ENCODE peak calls at places on chromosomes 16 and 17, in eight cellular contexts. P is activated CD8-positive, alpha-beta T cell treated with anti-CD3 and anti-CD28 coated beads for 36 hours; W is T-helper 2 cell; Z is kidney glomerular epithelial cell; D is HuH-7; Q is T-cell; L is lung; M is activated CD4-positive, alpha-beta T cell treated with anti-CD3 and anti-CD28 coated beads for 36 hours. V is an unnamed sample.

GRCh38 chr17:66426397-66427033 is 124.1 kb downstream of the PRKCA start:
- DNase-seq in P (peak), M (peak), W (peak), Q (peak), L (no peak), D (peak), Z (no peak), V (no peak)

GRCh38 chr16:81710596-81710995 is 68.5 kb upstream of the PLCG2 start:
- DNase-seq in D (no peak), M (no peak), L (no peak), Q (no peak), W (no peak), Z (no peak), P (no peak), V (no peak)

GRCh38 chr17:63279498-63280230 is 166.4 kb downstream of the CYB561 start:
- DNase-seq in W (no peak), Z (no peak), Q (no peak), P (no peak), D (no peak), M (no peak), L (no peak), V (no peak)

GRCh38 chr17:72751746-72752145 is 340.7 kb downstream of the SLC39A11 start:
- DNase-seq in W (no peak), Z (no peak), Q (no peak), L (no peak), D (no peak), P (no peak), M (no peak), V (no peak)

GRCh38 chr16:81500833-81501521 is 56.4 kb downstream of the CMIP start:
- DNase-seq in W (no peak), Z (no peak), Q (no peak), D (no peak), M (no peak), L (no peak), P (no peak), V (no peak)

GRCh38 chr16:74123826-74124225 is 172.8 kb upstream of the PSMD7 start:
- DNase-seq in Q (no peak), M (no peak), Z (no peak), P (no peak), D (no peak), L (no peak), W (no peak), V (no peak)

GRCh38 chr16:63201851-63202250 is 1165.6 kb upstream of the CDH8 start:
- DNase-seq in Q (no peak), W (no peak), D (no peak), L (no peak), Z (no peak), M (no peak), P (no peak), V (no peak)

GRCh38 chr16:57422026-57422944 is 17.7 kb downstream of the CCL17 start:
- DNase-seq in L (no peak), Q (no peak), Z (peak), D (peak), W (no peak), M (no peak), P (no peak), V (no peak)

GRCh38 chr16:49754495-49755290 is 101.2 kb downstream of the ZNF423 start:
- DNase-seq in W (no peak), M (peak), L (no peak), Z (peak), P (peak), D (no peak), Q (no peak), V (no peak)

GRCh38 chr17:9232591-9233270 is 211.4 kb downstream of the NTN1 start:
- DNase-seq in M (no peak), L (no peak), D (no peak), P (no peak), W (no peak), Z (no peak), Q (no peak), V (no peak)

GRCh38 chr16:1932050-1933028 is 10.7 kb downstream of the MSRB1 start:
- DNase-seq in Z (no peak), M (no peak), D (no peak), L (no peak), Q (no peak), P (no peak), W (no peak), V (no peak)

V was measured in gastrocnemius medialis.